ENCODE peak calls at places on chromosome 9, in five cellular contexts. Z is esophagus squamous epithelium, A is tibial nerve, R is HCT116, C is heart left ventricle. X is an unnamed sample.
A peak's percentile ranks its signal among the peaks of the same experiment; 100 is the strongest.

GRCh38 chr9:37105169-37105750 is 15.1 kb upstream of the ZCCHC7 start:
- DNase-seq in Z (no peak), A (no peak), R (no peak), C (no peak), X (no peak)

GRCh38 chr9:94645901-94646300 is 6.6 kb upstream of the FBP1 start:
- DNase-seq in Z (no peak), A (no peak), R (no peak), C (no peak), X (no peak)

GRCh38 chr9:93899609-93900435 is 55.3 kb downstream of the BARX1 start:
- DNase-seq in Z (no peak), A (no peak), R (no peak), C (no peak), X (no peak)

GRCh38 chr9:98502976-98503325 is 205.8 kb downstream of the GABBR2 start:
- DNase-seq in Z (no peak), A (no peak), R (no peak), C (peak; percentile 49), X (no peak)

GRCh38 chr9:21688108-21689102 is 114.0 kb upstream of the MTAP start:
- DNase-seq in Z (no peak), A (no peak), R (no peak), C (no peak), X (no peak)

GRCh38 chr9:72925126-72925810 is 27.6 kb downstream of the ALDH1A1 start:
- DNase-seq in Z (no peak), A (no peak), R (no peak), C (no peak), X (no peak)

GRCh38 chr9:88922091-88922490 is 69.2 kb upstream of the S1PR3 start:
- DNase-seq in Z (no peak), A (no peak), R (no peak), C (no peak), X (no peak)

GRCh38 chr9:89426389-89426961 is 71.4 kb downstream of the SEMA4D start:
- DNase-seq in Z (no peak), A (no peak), R (no peak), C (no peak), X (no peak)

GRCh38 chr9:70031141-70031545 is 12.5 kb upstream of the MAMDC2 start:
- DNase-seq in Z (no peak), A (no peak), R (peak; percentile 65), C (no peak), X (peak; percentile 58)

GRCh38 chr9:117008461-117008860 is 321.4 kb downstream of the TRIM32 start:
- DNase-seq in Z (no peak), A (no peak), R (no peak), C (no peak), X (no peak)

GRCh38 chr9:13721481-13722235 is 442.2 kb upstream of the MPDZ start:
- DNase-seq in Z (no peak), A (no peak), R (no peak), C (no peak), X (no peak)

GRCh38 chr9:99962685-99963261 is 56.3 kb downstream of the STX17 start:
- DNase-seq in Z (no peak), A (no peak), R (no peak), C (no peak), X (no peak)

GRCh38 chr9:14082732-14083131 is 231.2 kb downstream of the NFIB start:
- DNase-seq in Z (no peak), A (no peak), R (no peak), C (no peak), X (no peak)

GRCh38 chr9:2231831-2232230 is 216.7 kb downstream of the SMARCA2 start:
- DNase-seq in Z (no peak), A (no peak), R (no peak), C (no peak), X (no peak)

GRCh38 chr9:135951889-135952663 is 9.1 kb downstream of the UBAC1 start:
- DNase-seq in Z (no peak), A (no peak), R (peak; percentile 56), C (no peak), X (peak; percentile 97)

GRCh38 chr9:135948446-135948845 is 12.7 kb downstream of the UBAC1 start:
- DNase-seq in Z (no peak), A (no peak), R (no peak), C (no peak), X (no peak)

GRCh38 chr9:135948873-135949665 is 12.1 kb downstream of the UBAC1 start:
- DNase-seq in Z (no peak), A (no peak), R (no peak), C (no peak), X (no peak)

GRCh38 chr9:135949666-135950134 is 11.5 kb downstream of the UBAC1 start:
- DNase-seq in Z (no peak), A (no peak), R (no peak), C (no peak), X (no peak)

GRCh38 chr9:135950135-135950682 is 11.0 kb downstream of the UBAC1 start:
- DNase-seq in Z (no peak), A (no peak), R (no peak), C (no peak), X (no peak)
- TF ChIP-seq POLR2A in Z (no peak), A (no peak), R (no peak), C (no peak), X (no peak)

DNA sequence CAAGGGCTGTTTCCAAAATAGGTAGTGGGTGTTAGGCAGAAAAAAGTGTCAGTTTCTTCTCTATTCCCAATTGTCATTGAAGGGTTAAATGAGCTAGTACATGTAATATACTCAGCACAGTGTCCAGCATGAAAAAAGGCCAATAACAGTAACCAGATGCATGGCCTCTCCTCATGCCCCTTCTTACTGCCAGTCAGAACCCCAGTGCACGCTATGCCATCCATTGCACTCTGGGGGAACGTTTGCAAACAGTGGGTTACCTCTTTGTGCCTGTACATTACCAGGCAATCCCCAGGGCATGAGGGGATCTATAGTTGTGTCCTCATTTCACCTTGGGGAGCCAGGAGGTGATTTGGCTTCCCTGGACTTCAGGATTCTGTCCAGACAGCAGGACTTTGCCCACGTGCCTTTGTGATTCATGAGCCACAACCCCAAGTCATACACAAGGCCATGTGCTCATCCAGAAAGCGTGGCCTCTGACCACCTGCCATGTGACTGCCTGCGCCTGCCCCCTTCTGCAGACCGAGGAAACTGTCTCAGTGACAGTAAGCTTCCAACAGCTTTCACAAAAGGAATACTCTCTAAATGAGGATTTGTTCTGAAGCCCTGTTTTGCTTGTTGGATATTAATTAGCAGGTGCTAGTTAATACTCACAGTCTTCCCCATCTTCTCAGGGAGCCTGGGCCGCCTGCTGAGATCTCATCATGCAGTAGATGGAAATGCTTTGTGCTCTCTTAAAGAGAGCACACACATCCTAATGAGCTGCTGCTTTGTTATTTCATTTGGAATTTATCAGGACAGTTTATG is 36.8 kb upstream of the ANGPTL2 start:
- DNase-seq in Z (no peak), A (peak; percentile 73), R (peak; percentile 35), C (peak; percentile 59), X (peak; percentile 91)
- TF ChIP-seq POLR2A in Z (no peak), A (no peak), R (no peak), C (no peak), X (no peak)

GRCh38 chr9:137423001-137423809 is at the start of the genes EXD3 and NOXA1:
- DNase-seq in Z (peak; percentile 47), A (peak; percentile 82), R (peak; percentile 86), C (peak; percentile 96), X (peak; percentile 93)
- TF ChIP-seq POLR2A in Z (no peak), A (peak; percentile 28), R (no peak), C (no peak), X (peak; percentile 55)

DNA sequence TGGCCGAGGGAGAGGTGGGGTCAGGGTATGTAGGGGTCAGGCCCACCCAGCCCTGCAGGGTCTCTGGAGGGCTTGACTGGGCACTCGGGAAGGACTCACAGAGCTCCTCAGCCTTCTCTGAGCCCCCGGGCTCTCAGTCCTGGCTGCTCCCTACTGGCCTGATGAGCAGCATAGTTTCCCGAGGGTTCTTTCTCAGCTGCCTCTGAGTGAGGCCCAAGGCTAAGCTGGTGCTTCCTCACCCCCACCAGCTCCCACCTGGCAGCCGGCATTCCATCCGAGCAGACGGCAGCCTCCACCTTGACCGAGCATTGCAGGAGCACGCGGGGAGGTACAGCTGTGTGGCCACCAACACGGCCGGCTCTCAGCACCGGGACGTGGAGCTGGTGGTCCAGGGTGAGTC is 56.0 kb downstream of the HMCN2 start:
- DNase-seq in Z (no peak), A (no peak), R (no peak), C (no peak), X (no peak)
- TF ChIP-seq POLR2A in Z (no peak), A (no peak), R (no peak), C (no peak), X (no peak)

GRCh38 chr9:125744616-125745387 is 2.4 kb upstream of the PBX3 start:
- DNase-seq in Z (no peak), A (no peak), R (no peak), C (no peak), X (peak; percentile 78)

GRCh38 chr9:125745682-125746016 is 1.5 kb upstream of the PBX3 start:
- DNase-seq in Z (no peak), A (no peak), R (no peak), C (no peak), X (no peak)

GRCh38 chr9:125746774-125747052 is 460 bp upstream of the PBX3 start:
- DNase-seq in Z (no peak), A (no peak), R (no peak), C (no peak), X (no peak)

GRCh38 chr9:125747053-125747764 is at the start of gene PBX3:
- DNase-seq in Z (no peak), A (no peak), R (no peak), C (peak; percentile 70), X (peak; percentile 56)

GRCh38 chr9:125746017-125746773 is 978 bp upstream of the PBX3 start:
- DNase-seq in Z (peak; percentile 54), A (peak; percentile 86), R (peak; percentile 91), C (peak; percentile 97), X (peak; percentile 100)
- TF ChIP-seq POLR2A in Z (no peak), A (peak; percentile 43), R (no peak), C (no peak), X (peak; percentile 86)

GRCh38 chr9:128809831-128810230 is 8.5 kb upstream of the ENDOG start:
- DNase-seq in Z (no peak), A (no peak), R (no peak), C (no peak), X (no peak)
- TF ChIP-seq POLR2A in Z (no peak), A (no peak), R (no peak), C (no peak), X (no peak)

GRCh38 chr9:113463418-113464285 is at the start of gene RGS3:
- DNase-seq in Z (no peak), A (no peak), R (peak; percentile 42), C (peak; percentile 79), X (no peak)
- TF ChIP-seq POLR2A in Z (no peak), A (no peak), R (peak; percentile 57), C (peak; percentile 11), X (no peak)

DNA sequence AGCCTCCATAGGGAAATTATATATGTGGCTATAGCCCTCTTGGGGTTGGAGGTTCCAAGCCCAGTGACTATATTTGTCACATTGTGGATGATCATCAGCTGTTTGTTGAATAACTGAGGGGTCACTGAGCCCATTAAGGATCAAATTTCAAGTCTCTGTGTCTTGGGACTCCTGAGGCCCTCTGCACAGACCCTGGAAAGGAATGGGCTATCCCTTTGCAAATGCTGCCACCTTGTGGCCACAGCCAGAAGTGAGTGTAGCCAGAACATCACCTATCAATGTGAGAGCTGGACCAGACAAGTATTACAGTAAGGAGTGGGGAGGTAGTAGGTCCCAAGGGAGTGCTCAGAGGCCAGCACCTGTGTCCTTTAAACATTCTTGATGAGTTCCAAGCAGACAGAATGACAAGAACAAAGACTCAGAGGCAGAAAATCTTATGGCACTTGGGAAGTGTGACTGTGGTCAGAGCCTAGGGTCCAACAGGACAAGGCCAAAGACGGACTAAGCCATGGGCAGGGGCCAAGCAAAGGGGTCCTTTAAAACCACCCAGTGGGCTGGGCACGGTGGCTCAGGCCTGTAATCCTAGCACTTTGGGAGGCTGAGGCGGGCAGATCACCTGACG is 8.2 kb downstream of the RPP25L start:
- DNase-seq in Z (no peak), A (peak; percentile 95), R (peak; percentile 42), C (peak; percentile 80), X (peak; percentile 75)
- TF ChIP-seq POLR2A in Z (no peak), A (no peak), R (no peak), C (no peak), X (no peak)

X was measured in H54.